ENCODE peak calls at places on chromosomes 2 and 18, in five cellular contexts. One of them, this sample, is unnamed.

GRCh38 chr2:70686577-70687460 is 81.2 kb downstream of the ADD2 start:
- DNase-seq in putamen: no peak
- DNase-seq in hepatocyte: peak; percentile 66
- DNase-seq in HS-5: peak; percentile 8
- DNase-seq in activated CD4-positive, alpha-beta T cell treated with anti-CD3 and anti-CD28 coated beads for 4 hours: no peak
- DNase-seq in this sample: no peak

GRCh38 chr2:103289101-103289725 is 527.4 kb downstream of the TMEM182 start:
- DNase-seq in putamen: peak; percentile 30
- DNase-seq in hepatocyte: no peak
- DNase-seq in HS-5: no peak
- DNase-seq in activated CD4-positive, alpha-beta T cell treated with anti-CD3 and anti-CD28 coated beads for 4 hours: no peak
- DNase-seq in this sample: no peak

GRCh38 chr2:131041402-131042160 is 51.7 kb downstream of the FAM168B start:
- DNase-seq in putamen: no peak
- DNase-seq in hepatocyte: no peak
- DNase-seq in HS-5: no peak
- DNase-seq in activated CD4-positive, alpha-beta T cell treated with anti-CD3 and anti-CD28 coated beads for 4 hours: no peak
- DNase-seq in this sample: no peak

GRCh38 chr2:60553496-60553991 is at the start of gene BCL11A:
- DNase-seq in putamen: no peak
- DNase-seq in hepatocyte: peak; percentile 89
- DNase-seq in HS-5: peak; percentile 56
- DNase-seq in activated CD4-positive, alpha-beta T cell treated with anti-CD3 and anti-CD28 coated beads for 4 hours: no peak
- DNase-seq in this sample: peak; percentile 79

GRCh38 chr2:67463810-67464209 is 66.7 kb downstream of the ETAA1 start:
- DNase-seq in putamen: no peak
- DNase-seq in hepatocyte: peak; percentile 19
- DNase-seq in HS-5: no peak
- DNase-seq in activated CD4-positive, alpha-beta T cell treated with anti-CD3 and anti-CD28 coated beads for 4 hours: no peak
- DNase-seq in this sample: no peak

GRCh38 chr2:179104736-179105135 is 54.8 kb upstream of the CCDC141 start:
- DNase-seq in putamen: no peak
- DNase-seq in hepatocyte: peak; percentile 15
- DNase-seq in HS-5: no peak
- DNase-seq in activated CD4-positive, alpha-beta T cell treated with anti-CD3 and anti-CD28 coated beads for 4 hours: no peak
- DNase-seq in this sample: no peak

GRCh38 chr2:61658841-61659780 is 121.0 kb upstream of the XPO1 start:
- DNase-seq in putamen: no peak
- DNase-seq in hepatocyte: peak; percentile 56
- DNase-seq in HS-5: no peak
- DNase-seq in activated CD4-positive, alpha-beta T cell treated with anti-CD3 and anti-CD28 coated beads for 4 hours: no peak
- DNase-seq in this sample: no peak

GRCh38 chr18:48342588-48342987 is 66.6 kb downstream of the ZBTB7C start:
- DNase-seq in putamen: no peak
- DNase-seq in hepatocyte: no peak
- DNase-seq in HS-5: no peak
- DNase-seq in activated CD4-positive, alpha-beta T cell treated with anti-CD3 and anti-CD28 coated beads for 4 hours: no peak
- DNase-seq in this sample: no peak

GRCh38 chr2:105327690-105328089 is 1.8 kb downstream of the TGFBRAP1 start:
- DNase-seq in putamen: no peak
- DNase-seq in hepatocyte: no peak
- DNase-seq in HS-5: no peak
- DNase-seq in activated CD4-positive, alpha-beta T cell treated with anti-CD3 and anti-CD28 coated beads for 4 hours: no peak
- DNase-seq in this sample: no peak

GRCh38 chr2:190477563-190478454 is 56.7 kb downstream of the NEMP2 start:
- DNase-seq in putamen: peak; percentile 87
- DNase-seq in hepatocyte: peak; percentile 31
- DNase-seq in HS-5: no peak
- DNase-seq in activated CD4-positive, alpha-beta T cell treated with anti-CD3 and anti-CD28 coated beads for 4 hours: no peak
- DNase-seq in this sample: no peak

GRCh38 chr2:184599875-184600227 is 1.5 kb downstream of the ZNF804A start:
- DNase-seq in putamen: no peak
- DNase-seq in hepatocyte: no peak
- DNase-seq in HS-5: no peak
- DNase-seq in activated CD4-positive, alpha-beta T cell treated with anti-CD3 and anti-CD28 coated beads for 4 hours: no peak
- DNase-seq in this sample: no peak

GRCh38 chr2:85601771-85602475 is 575 bp downstream of the TMEM150A start:
- DNase-seq in putamen: no peak
- DNase-seq in hepatocyte: peak; percentile 59
- DNase-seq in HS-5: no peak
- DNase-seq in activated CD4-positive, alpha-beta T cell treated with anti-CD3 and anti-CD28 coated beads for 4 hours: no peak
- DNase-seq in this sample: peak; percentile 77

GRCh38 chr2:232884001-232884421 is 13.9 kb downstream of the SNORC start:
- DNase-seq in putamen: no peak
- DNase-seq in hepatocyte: no peak
- DNase-seq in HS-5: no peak
- DNase-seq in activated CD4-positive, alpha-beta T cell treated with anti-CD3 and anti-CD28 coated beads for 4 hours: no peak
- DNase-seq in this sample: no peak

GRCh38 chr2:116319001-116319400 is 1495.5 kb upstream of the DDX18 start:
- DNase-seq in putamen: no peak
- DNase-seq in hepatocyte: no peak
- DNase-seq in HS-5: no peak
- DNase-seq in activated CD4-positive, alpha-beta T cell treated with anti-CD3 and anti-CD28 coated beads for 4 hours: no peak
- DNase-seq in this sample: no peak

GRCh38 chr2:26299488-26300092 is 46.4 kb upstream of the SELENOI start:
- DNase-seq in putamen: no peak
- DNase-seq in hepatocyte: peak; percentile 61
- DNase-seq in HS-5: no peak
- DNase-seq in activated CD4-positive, alpha-beta T cell treated with anti-CD3 and anti-CD28 coated beads for 4 hours: peak; percentile 9
- DNase-seq in this sample: peak; percentile 44

GRCh38 chr2:47569658-47570398 is 166.9 kb downstream of the MSH2 start:
- DNase-seq in putamen: no peak
- DNase-seq in hepatocyte: peak; percentile 57
- DNase-seq in HS-5: no peak
- DNase-seq in activated CD4-positive, alpha-beta T cell treated with anti-CD3 and anti-CD28 coated beads for 4 hours: no peak
- DNase-seq in this sample: no peak

GRCh38 chr18:61337527-61337926 is 4.3 kb downstream of the CDH20 start:
- DNase-seq in putamen: no peak
- DNase-seq in hepatocyte: no peak
- DNase-seq in HS-5: no peak
- DNase-seq in activated CD4-positive, alpha-beta T cell treated with anti-CD3 and anti-CD28 coated beads for 4 hours: no peak
- DNase-seq in this sample: no peak

GRCh38 chr2:1811258-1811970 is 67.1 kb upstream of the PXDN start:
- DNase-seq in putamen: no peak
- DNase-seq in hepatocyte: no peak
- DNase-seq in HS-5: no peak
- DNase-seq in activated CD4-positive, alpha-beta T cell treated with anti-CD3 and anti-CD28 coated beads for 4 hours: no peak
- DNase-seq in this sample: no peak